ENCODE peak calls at places on chromosome 19, in four cellular contexts. U is body of pancreas, E is IMR-90, I is testis. X is an unnamed sample.

GRCh38 chr19:16381756-16382401 is 57.3 kb downstream of the KLF2 start:
- DNase-seq in I (peak), U (peak), E (no peak), X (peak)

GRCh38 chr19:17441241-17442135 is 7.0 kb downstream of the TMEM221 start:
- DNase-seq in U (no peak), E (no peak), I (peak), X (peak)

GRCh38 chr19:40078377-40078776 is 12.4 kb downstream of the ZNF780A start:
- DNase-seq in I (no peak), E (no peak), U (no peak), X (no peak)

GRCh38 chr19:18710986-18711751 is 27.7 kb downstream of the CRTC1 start:
- DNase-seq in I (peak), E (peak), U (no peak), X (no peak)

GRCh38 chr19:54921082-54921481 is 15.1 kb downstream of the NCR1 start:
- DNase-seq in I (no peak), U (no peak), E (no peak), X (no peak)

GRCh38 chr19:58279042-58279924 is 528 bp downstream of the ZNF8 start:
- DNase-seq in I (peak), E (peak), U (peak), X (peak)

GRCh38 chr19:57435062-57435978 is at the start of gene ZNF749:
- DNase-seq in E (peak), U (peak), I (peak), X (peak)

GRCh38 chr19:53813996-53814395 is 10.1 kb downstream of the NLRP12 start:
- DNase-seq in E (peak), U (no peak), I (no peak), X (no peak)

GRCh38 chr19:42569193-42569592 is 25.5 kb downstream of the CEACAM8 start:
- DNase-seq in U (no peak), I (no peak), E (no peak), X (no peak)

GRCh38 chr19:58579473-58580142 is 6.5 kb upstream of the MZF1 start:
- DNase-seq in E (no peak), I (no peak), U (no peak), X (no peak)

GRCh38 chr19:44738603-44739585 is 9.6 kb upstream of the BCL3 start:
- DNase-seq in E (no peak), I (no peak), U (peak), X (peak)

GRCh38 chr19:16899566-16900075 is 10.8 kb downstream of the F2RL3 start:
- DNase-seq in I (peak), E (no peak), U (peak), X (no peak)

GRCh38 chr19:51016798-51017683 is 2.5 kb downstream of the KLK10 start:
- DNase-seq in U (peak), I (peak), E (peak), X (peak)

GRCh38 chr19:40143612-40144011 is 47.6 kb upstream of the MAP3K10 start:
- DNase-seq in E (no peak), I (no peak), U (no peak), X (peak)

GRCh38 chr19:19488875-19489690 is 26.3 kb downstream of the TSSK6 start:
- DNase-seq in U (peak), E (peak), I (peak), X (peak)

GRCh38 chr19:29927944-29928669 is 13.9 kb upstream of the URI1 start:
- DNase-seq in U (no peak), E (no peak), I (no peak), X (no peak)

GRCh38 chr19:29767039-29767735 is 44.6 kb upstream of the CCNE1 start:
- DNase-seq in U (no peak), I (no peak), E (no peak), X (no peak)

GRCh38 chr19:48393559-48394330 is at the start of gene GRIN2D:
- DNase-seq in E (peak), I (peak), U (no peak), X (no peak)

GRCh38 chr19:17671906-17672305 is 16.2 kb downstream of the UNC13A start:
- DNase-seq in I (peak), U (no peak), E (peak), X (no peak)

GRCh38 chr19:18519962-18520847 is 1.7 kb downstream of the ELL start:
- DNase-seq in E (peak), U (peak), I (peak), X (peak)

GRCh38 chr19:2462635-2463421 is 6.1 kb upstream of the LMNB2 start:
- DNase-seq in E (peak), I (peak), U (peak), X (peak)

GRCh38 chr19:17156947-17157302 is 58.2 kb upstream of the USE1 start:
- DNase-seq in E (no peak), U (no peak), I (peak), X (no peak)

GRCh38 chr19:15836595-15837398 is 21.3 kb upstream of the OR10H1 start:
- DNase-seq in E (peak), U (peak), I (peak), X (peak)

GRCh38 chr19:34359140-34359953 is 5.6 kb upstream of the GPI start:
- DNase-seq in U (peak), E (peak), I (peak), X (peak)
- TF ChIP-seq POLR2A in U (peak), E (no peak), I (no peak), X (peak)

DNA sequence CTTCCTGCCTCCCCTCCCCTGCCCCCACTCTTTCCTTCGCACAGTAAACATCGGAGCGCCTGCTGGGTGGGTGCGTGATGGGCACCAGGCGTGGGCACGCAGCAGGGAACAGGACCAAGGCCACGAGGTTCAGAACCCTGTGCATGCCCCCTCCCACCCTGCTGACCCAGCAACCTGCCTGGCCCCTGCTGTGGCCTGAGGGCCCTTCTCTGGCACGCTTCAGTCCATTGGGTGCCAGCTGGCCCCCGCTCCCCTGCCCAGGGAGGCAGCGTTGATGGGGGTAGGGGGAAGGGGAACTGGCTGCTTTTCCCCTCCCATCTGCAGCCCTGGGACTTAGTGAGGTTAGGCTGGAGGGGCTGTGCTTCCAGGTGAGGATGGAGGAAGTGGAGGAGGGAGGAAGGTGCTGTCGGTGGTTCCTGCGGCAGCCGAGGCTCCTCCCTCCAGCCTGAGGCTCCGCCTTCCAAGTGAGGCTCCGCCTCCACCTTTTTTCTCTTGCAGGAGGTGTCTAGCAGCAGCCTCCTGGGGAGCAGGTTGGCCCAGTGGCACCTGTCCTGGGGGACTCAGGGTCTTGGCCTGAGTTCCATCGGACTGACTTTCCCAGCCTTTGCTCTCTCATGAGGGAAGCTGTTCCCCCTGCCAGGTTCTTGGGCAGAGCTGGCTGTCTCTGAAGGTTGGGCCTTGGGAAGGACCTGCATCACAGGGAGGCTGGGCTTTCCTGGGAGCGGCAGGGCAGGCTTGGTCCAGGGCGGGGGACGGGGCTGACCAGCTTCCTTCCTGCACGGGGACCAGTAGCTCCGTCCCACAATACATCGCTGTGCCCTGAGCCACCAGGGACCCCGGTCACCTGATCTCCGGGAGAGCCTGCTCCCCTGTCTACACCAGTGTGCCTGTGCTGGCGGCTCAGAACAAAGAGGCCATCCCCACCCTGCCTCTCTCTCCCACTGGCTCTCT is 7.3 kb downstream of the PIAS4 start:
- DNase-seq in E (no peak), U (no peak), I (peak), X (no peak)
- H3K4me3 ChIP-seq in E (no peak), U (no peak), I (no peak), X (no peak)

GRCh38 chr19:38834104-38834490 is 2.5 kb upstream of the ECH1 start:
- DNase-seq in I (no peak), U (no peak), E (peak), X (no peak)
- H3K27ac ChIP-seq in I (no peak), U (no peak), E (no peak), X (no peak)

GRCh38 chr19:1407662-1408299 is 395 bp downstream of the DAZAP1 start:
- DNase-seq in I (no peak), U (peak), E (no peak), X (no peak)
- TF ChIP-seq POLR2A in I (no peak), U (no peak), E (no peak), X (no peak)

DNA sequence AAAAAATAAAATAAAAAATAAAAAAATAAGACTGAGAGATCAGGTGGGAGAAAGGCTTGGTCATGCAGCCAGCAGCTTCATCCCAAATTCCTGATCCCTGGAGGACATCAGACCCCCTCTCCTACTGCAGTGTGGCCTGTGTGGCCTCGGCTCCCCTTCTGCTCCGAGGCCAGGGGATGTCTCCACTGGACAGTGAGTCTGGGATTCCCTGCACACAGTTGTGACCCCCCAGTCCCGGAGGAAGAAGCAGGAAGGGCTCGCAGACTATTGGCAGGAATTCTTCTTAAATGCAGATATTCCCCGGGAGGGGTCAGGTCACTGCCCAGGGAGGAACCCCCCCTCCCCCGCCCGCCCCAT is 41.9 kb downstream of the ZNF627 start:
- DNase-seq in I (no peak), U (no peak), E (no peak), X (no peak)
- H3K4me3 ChIP-seq in I (peak), U (peak), E (no peak), X (peak)

GRCh38 chr19:52748336-52748950 is 13.6 kb upstream of the ZNF611 start:
- DNase-seq in I (no peak), U (no peak), E (peak), X (no peak)

GRCh38 chr19:52749780-52750179 is 14.9 kb upstream of the ZNF611 start:
- DNase-seq in U (no peak), E (no peak), I (no peak), X (no peak)
- H3K27ac ChIP-seq in U (no peak), E (no peak), I (no peak), X (no peak)

DNA sequence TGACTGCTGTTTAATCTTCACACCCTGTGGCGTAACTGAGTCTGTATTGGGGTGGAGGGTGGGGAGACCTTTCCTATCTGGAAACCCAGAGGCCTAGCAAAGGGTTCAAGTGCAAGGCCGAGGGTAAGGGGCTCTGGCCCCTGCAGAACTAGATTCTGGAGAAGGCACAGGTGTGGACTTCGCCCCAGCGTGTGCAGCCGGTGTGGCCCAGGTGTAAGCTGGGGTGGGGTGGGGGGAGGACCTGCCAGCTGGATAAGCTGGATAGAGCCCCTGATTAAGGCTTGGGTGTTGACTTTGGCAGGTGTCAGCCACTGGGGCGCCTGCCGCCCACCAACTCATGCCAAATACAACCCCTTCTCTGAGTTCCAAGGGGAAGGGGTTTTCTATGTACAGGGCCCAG is 1.3 kb downstream of the RAB3D start:
- DNase-seq in I (no peak), E (no peak), U (no peak), X (no peak)
- TF ChIP-seq POLR2A in I (no peak), E (no peak), U (no peak), X (no peak)

GRCh38 chr19:36257512-36257876 is 42.6 kb downstream of the ZNF146 start:
- DNase-seq in U (no peak), I (peak), E (no peak), X (peak)

GRCh38 chr19:36256853-36257511 is 42.1 kb downstream of the ZNF146 start:
- DNase-seq in I (no peak), U (no peak), E (no peak), X (no peak)

GRCh38 chr19:36259211-36259610 is 44.3 kb downstream of the ZNF146 start:
- DNase-seq in U (no peak), I (no peak), E (no peak), X (no peak)

GRCh38 chr19:36256064-36256463 is 41.2 kb downstream of the ZNF146 start:
- DNase-seq in U (no peak), I (no peak), E (no peak), X (no peak)

GRCh38 chr19:36258028-36258875 is 43.3 kb downstream of the ZNF146 start:
- DNase-seq in U (no peak), I (no peak), E (no peak), X (no peak)
- H3K4me3 ChIP-seq in U (no peak), I (no peak), E (no peak), X (peak)

GRCh38 chr19:37946132-37946531 is 39.1 kb downstream of the SIPA1L3 start:
- DNase-seq in E (no peak), U (no peak), I (no peak), X (no peak)

GRCh38 chr19:37938379-37938778 is 31.4 kb downstream of the SIPA1L3 start:
- DNase-seq in I (no peak), E (no peak), U (no peak), X (no peak)

GRCh38 chr19:37942516-37942902 is 35.5 kb downstream of the SIPA1L3 start:
- DNase-seq in U (no peak), I (no peak), E (no peak), X (no peak)

GRCh38 chr19:37943480-37943879 is 36.5 kb downstream of the SIPA1L3 start:
- DNase-seq in E (no peak), I (no peak), U (no peak), X (no peak)

DNA sequence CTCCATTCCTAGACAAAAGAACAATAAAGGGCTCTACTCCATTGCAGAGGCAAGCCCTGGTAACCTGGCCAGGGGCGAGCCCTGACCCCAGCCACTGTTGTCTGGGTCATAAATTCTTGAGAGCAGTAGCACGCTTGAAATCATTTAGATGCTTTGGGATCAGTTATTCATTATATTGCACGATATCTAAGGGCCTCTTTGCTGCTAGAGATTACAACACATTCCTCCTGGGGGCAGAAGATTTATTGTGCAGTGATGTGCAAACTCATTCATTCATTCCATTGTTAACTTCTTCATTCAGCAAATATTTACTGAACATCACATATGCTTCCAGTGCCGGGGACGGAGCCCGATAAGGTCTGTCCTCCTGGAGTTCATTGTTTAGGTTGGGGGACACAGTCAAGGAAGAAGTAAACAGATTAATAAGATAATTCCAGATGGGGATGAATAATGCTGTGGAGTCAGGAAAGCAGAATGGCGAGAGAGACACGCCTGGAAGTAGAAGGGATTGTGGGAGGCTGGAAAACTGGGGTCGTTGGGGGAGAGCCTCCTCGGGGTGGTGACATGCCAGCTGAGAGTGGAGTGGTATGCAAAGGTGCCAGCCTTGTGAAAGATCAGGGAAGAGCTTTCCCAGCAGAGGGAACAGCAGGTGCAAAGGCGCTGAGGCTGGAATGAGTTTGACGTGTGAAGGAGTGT is 35.0 kb downstream of the SIPA1L3 start:
- DNase-seq in U (no peak), E (no peak), I (no peak), X (no peak)
- H3K27ac ChIP-seq in U (peak), E (no peak), I (no peak), X (no peak)

GRCh38 chr19:5436101-5436947 is 18.9 kb upstream of the ZNRF4 start:
- DNase-seq in U (no peak), E (peak), I (peak), X (no peak)

GRCh38 chr19:5432687-5433086 is 22.5 kb upstream of the ZNRF4 start:
- DNase-seq in I (no peak), U (no peak), E (no peak), X (no peak)

GRCh38 chr19:5434970-5435641 is 20.1 kb upstream of the ZNRF4 start:
- DNase-seq in E (peak), U (no peak), I (no peak), X (no peak)

GRCh38 chr19:5435642-5436017 is 19.6 kb upstream of the ZNRF4 start:
- DNase-seq in U (no peak), E (no peak), I (no peak), X (no peak)

GRCh38 chr19:5434351-5434917 is 20.8 kb upstream of the ZNRF4 start:
- DNase-seq in E (no peak), U (no peak), I (no peak), X (no peak)
- TF ChIP-seq POLR2A in E (no peak), U (no peak), I (no peak), X (no peak)